ENCODE peak calls at places on chromosomes 6 and 20, in five cellular contexts. One of them, this sample, is unnamed.

GRCh38 chr20:63061051-63061531 is 54.3 kb upstream of the BHLHE23 start:
- DNase-seq in fibroblast of lung: no peak
- DNase-seq in left cardiac atrium: peak
- DNase-seq in AG09319: no peak
- DNase-seq in iris pigment epithelial cell: no peak
- DNase-seq in this sample: peak

GRCh38 chr20:33005132-33005566 is 916 bp upstream of the SUN5 start:
- DNase-seq in iris pigment epithelial cell: peak
- DNase-seq in AG09319: no peak
- DNase-seq in left cardiac atrium: no peak
- DNase-seq in fibroblast of lung: peak
- DNase-seq in this sample: no peak

GRCh38 chr6:130020106-130020851 is 1.9 kb downstream of the L3MBTL3 start:
- DNase-seq in AG09319: no peak
- DNase-seq in iris pigment epithelial cell: peak
- DNase-seq in left cardiac atrium: peak
- DNase-seq in fibroblast of lung: no peak
- DNase-seq in this sample: peak

GRCh38 chr6:10555625-10556309 is 34.6 kb downstream of the GCNT2 start:
- DNase-seq in AG09319: no peak
- DNase-seq in left cardiac atrium: peak
- DNase-seq in fibroblast of lung: peak
- DNase-seq in iris pigment epithelial cell: peak
- DNase-seq in this sample: no peak

GRCh38 chr6:3176562-3177355 is 19.4 kb upstream of the TUBB2A start:
- DNase-seq in iris pigment epithelial cell: peak
- DNase-seq in fibroblast of lung: peak
- DNase-seq in left cardiac atrium: peak
- DNase-seq in AG09319: no peak
- DNase-seq in this sample: no peak

GRCh38 chr20:51493346-51493791 is 49.1 kb downstream of the NFATC2 start:
- DNase-seq in AG09319: no peak
- DNase-seq in left cardiac atrium: no peak
- DNase-seq in iris pigment epithelial cell: no peak
- DNase-seq in fibroblast of lung: no peak
- DNase-seq in this sample: no peak

GRCh38 chr20:57738484-57738883 is 28.7 kb upstream of the PMEPA1 start:
- DNase-seq in fibroblast of lung: no peak
- DNase-seq in AG09319: no peak
- DNase-seq in iris pigment epithelial cell: no peak
- DNase-seq in left cardiac atrium: no peak
- DNase-seq in this sample: no peak

GRCh38 chr6:34489229-34489805 is 23.4 kb downstream of the PACSIN1 start:
- DNase-seq in fibroblast of lung: peak
- DNase-seq in iris pigment epithelial cell: no peak
- DNase-seq in left cardiac atrium: no peak
- DNase-seq in AG09319: no peak
- DNase-seq in this sample: no peak

GRCh38 chr6:124943658-124944057 is 18.6 kb upstream of the RNF217 start:
- DNase-seq in fibroblast of lung: no peak
- DNase-seq in left cardiac atrium: no peak
- DNase-seq in AG09319: no peak
- DNase-seq in iris pigment epithelial cell: peak
- DNase-seq in this sample: no peak

GRCh38 chr6:135145509-135145865 is 35.6 kb upstream of the MYB start:
- DNase-seq in iris pigment epithelial cell: peak
- DNase-seq in fibroblast of lung: peak
- DNase-seq in left cardiac atrium: no peak
- DNase-seq in AG09319: no peak
- DNase-seq in this sample: no peak

GRCh38 chr6:52364480-52365166 is 2.7 kb downstream of the PAQR8 start:
- DNase-seq in iris pigment epithelial cell: no peak
- DNase-seq in left cardiac atrium: no peak
- DNase-seq in AG09319: no peak
- DNase-seq in fibroblast of lung: no peak
- DNase-seq in this sample: no peak

GRCh38 chr20:9059931-9060330 is 9.0 kb upstream of the PLCB4 start:
- DNase-seq in AG09319: no peak
- DNase-seq in iris pigment epithelial cell: peak
- DNase-seq in fibroblast of lung: peak
- DNase-seq in left cardiac atrium: no peak
- DNase-seq in this sample: no peak

GRCh38 chr6:47335456-47335855 is 25.8 kb upstream of the TNFRSF21 start:
- DNase-seq in left cardiac atrium: no peak
- DNase-seq in AG09319: no peak
- DNase-seq in fibroblast of lung: no peak
- DNase-seq in iris pigment epithelial cell: no peak
- DNase-seq in this sample: no peak

GRCh38 chr6:18214003-18214402 is 50.3 kb downstream of the DEK start:
- DNase-seq in left cardiac atrium: no peak
- DNase-seq in fibroblast of lung: no peak
- DNase-seq in iris pigment epithelial cell: no peak
- DNase-seq in AG09319: no peak
- DNase-seq in this sample: no peak

GRCh38 chr20:47940101-47940813 is 155.0 kb upstream of the SULF2 start:
- DNase-seq in iris pigment epithelial cell: no peak
- DNase-seq in AG09319: no peak
- DNase-seq in fibroblast of lung: no peak
- DNase-seq in left cardiac atrium: no peak
- DNase-seq in this sample: no peak

GRCh38 chr6:148462203-148462602 is 119.6 kb downstream of the SASH1 start:
- DNase-seq in left cardiac atrium: no peak
- DNase-seq in iris pigment epithelial cell: peak
- DNase-seq in AG09319: no peak
- DNase-seq in fibroblast of lung: peak
- DNase-seq in this sample: no peak

GRCh38 chr20:60172306-60172984 is 214.2 kb downstream of the CDH26 start:
- DNase-seq in iris pigment epithelial cell: no peak
- DNase-seq in AG09319: no peak
- DNase-seq in fibroblast of lung: no peak
- DNase-seq in left cardiac atrium: no peak
- DNase-seq in this sample: no peak

GRCh38 chr6:81939774-81940165 is 187.3 kb upstream of the TENT5A start:
- DNase-seq in AG09319: no peak
- DNase-seq in iris pigment epithelial cell: peak
- DNase-seq in fibroblast of lung: no peak
- DNase-seq in left cardiac atrium: no peak
- DNase-seq in this sample: no peak

GRCh38 chr20:47330933-47331708 is 25.4 kb downstream of the ZMYND8 start:
- DNase-seq in left cardiac atrium: no peak
- DNase-seq in iris pigment epithelial cell: peak
- DNase-seq in AG09319: no peak
- DNase-seq in fibroblast of lung: peak
- DNase-seq in this sample: no peak

GRCh38 chr20:59820204-59821041 is 113.0 kb downstream of the SYCP2 start:
- DNase-seq in iris pigment epithelial cell: no peak
- DNase-seq in left cardiac atrium: peak
- DNase-seq in AG09319: no peak
- DNase-seq in fibroblast of lung: no peak
- DNase-seq in this sample: no peak

GRCh38 chr6:135522975-135523692 is 25.6 kb upstream of the AHI1 start:
- DNase-seq in iris pigment epithelial cell: peak
- DNase-seq in AG09319: no peak
- DNase-seq in left cardiac atrium: no peak
- DNase-seq in fibroblast of lung: peak
- DNase-seq in this sample: no peak

GRCh38 chr6:104940881-104941693 is 15.8 kb upstream of the LIN28B start:
- DNase-seq in left cardiac atrium: no peak
- DNase-seq in iris pigment epithelial cell: peak
- DNase-seq in AG09319: peak
- DNase-seq in fibroblast of lung: peak
- DNase-seq in this sample: no peak

GRCh38 chr20:5136096-5136495 is 9.3 kb downstream of the CDS2 start:
- DNase-seq in iris pigment epithelial cell: no peak
- DNase-seq in AG09319: no peak
- DNase-seq in fibroblast of lung: peak
- DNase-seq in left cardiac atrium: no peak
- DNase-seq in this sample: no peak

GRCh38 chr6:31103136-31103535 is 9.2 kb downstream of the C6orf15 start:
- DNase-seq in fibroblast of lung: no peak
- DNase-seq in left cardiac atrium: no peak
- DNase-seq in iris pigment epithelial cell: no peak
- DNase-seq in AG09319: no peak
- DNase-seq in this sample: no peak

GRCh38 chr20:4406627-4407026 is 315.1 kb upstream of the PRND start:
- DNase-seq in AG09319: peak
- DNase-seq in fibroblast of lung: peak
- DNase-seq in iris pigment epithelial cell: peak
- DNase-seq in left cardiac atrium: no peak
- DNase-seq in this sample: no peak

GRCh38 chr20:47785321-47785899 is at the start of gene SULF2:
- DNase-seq in iris pigment epithelial cell: peak
- DNase-seq in fibroblast of lung: peak
- DNase-seq in AG09319: no peak
- DNase-seq in left cardiac atrium: peak
- DNase-seq in this sample: peak

GRCh38 chr6:78561015-78561414 is 306.3 kb upstream of the IRAK1BP1 start:
- DNase-seq in iris pigment epithelial cell: peak
- DNase-seq in AG09319: no peak
- DNase-seq in left cardiac atrium: no peak
- DNase-seq in fibroblast of lung: peak
- DNase-seq in this sample: no peak

GRCh38 chr6:43738267-43738676 is 31.7 kb upstream of the VEGFA start:
- DNase-seq in left cardiac atrium: no peak
- DNase-seq in iris pigment epithelial cell: no peak
- DNase-seq in fibroblast of lung: no peak
- DNase-seq in AG09319: no peak
- DNase-seq in this sample: no peak

GRCh38 chr6:6319947-6320811 is at the start of gene F13A1:
- DNase-seq in left cardiac atrium: no peak
- DNase-seq in fibroblast of lung: no peak
- DNase-seq in AG09319: no peak
- DNase-seq in iris pigment epithelial cell: no peak
- DNase-seq in this sample: peak

GRCh38 chr6:167827062-167827587 is 414 bp downstream of the AFDN start:
- DNase-seq in left cardiac atrium: peak
- DNase-seq in AG09319: no peak
- DNase-seq in iris pigment epithelial cell: no peak
- DNase-seq in fibroblast of lung: peak
- DNase-seq in this sample: no peak

GRCh38 chr6:72032056-72032455 is 145.7 kb downstream of the RIMS1 start:
- DNase-seq in iris pigment epithelial cell: peak
- DNase-seq in left cardiac atrium: no peak
- DNase-seq in fibroblast of lung: peak
- DNase-seq in AG09319: no peak
- DNase-seq in this sample: no peak

GRCh38 chr20:50513169-50514034 is 3.2 kb downstream of the PTPN1 start:
- DNase-seq in left cardiac atrium: no peak
- DNase-seq in fibroblast of lung: peak
- DNase-seq in iris pigment epithelial cell: peak
- DNase-seq in AG09319: no peak
- DNase-seq in this sample: no peak

GRCh38 chr20:61436674-61437279 is 184.7 kb downstream of the CDH4 start:
- DNase-seq in fibroblast of lung: peak
- DNase-seq in iris pigment epithelial cell: peak
- DNase-seq in left cardiac atrium: no peak
- DNase-seq in AG09319: no peak
- DNase-seq in this sample: no peak

GRCh38 chr6:21773199-21773974 is 179.8 kb downstream of the SOX4 start:
- DNase-seq in iris pigment epithelial cell: no peak
- DNase-seq in AG09319: no peak
- DNase-seq in fibroblast of lung: no peak
- DNase-seq in left cardiac atrium: no peak
- DNase-seq in this sample: no peak

GRCh38 chr6:34447381-34447780 is 18.5 kb upstream of the PACSIN1 start:
- DNase-seq in fibroblast of lung: no peak
- DNase-seq in left cardiac atrium: no peak
- DNase-seq in iris pigment epithelial cell: no peak
- DNase-seq in AG09319: no peak
- DNase-seq in this sample: no peak